ENCODE peak calls at places on chromosomes 16 and 17, in six cellular contexts. W is K562, V is H1, J is GM12878, B is HepG2, D is HCT116. N is an unnamed sample.

GRCh38 chr17:77280304-77280910 is 139.6 kb downstream of the SEC14L1 start:
- DNase-seq in B (no peak), J (no peak), D (peak), V (no peak), W (no peak), N (peak)

GRCh38 chr17:55734128-55734781 is 11.6 kb upstream of the TMEM100 start:
- DNase-seq in V (no peak), B (no peak), W (peak), J (no peak), D (no peak), N (peak)

GRCh38 chr17:21425321-21425720 is 49.2 kb downstream of the KCNJ12 start:
- DNase-seq in V (no peak), W (no peak), J (no peak), D (no peak), B (no peak), N (no peak)

GRCh38 chr17:7408863-7409262 is 1.2 kb downstream of the NLGN2 start:
- DNase-seq in B (no peak), D (no peak), W (no peak), J (no peak), V (no peak), N (no peak)

GRCh38 chr17:75238684-75239191 is 22.7 kb downstream of the GGA3 start:
- DNase-seq in W (peak), J (no peak), B (peak), D (peak), V (no peak), N (peak)

GRCh38 chr17:17519886-17520285 is 23.7 kb upstream of the RASD1 start:
- DNase-seq in J (no peak), V (no peak), W (no peak), B (no peak), D (no peak), N (no peak)

GRCh38 chr17:7112527-7113108 is 2.0 kb downstream of the ASGR2 start:
- DNase-seq in B (peak), V (no peak), J (no peak), W (no peak), D (no peak), N (no peak)

GRCh38 chr17:19386974-19387920 is at the start of gene MFAP4:
- DNase-seq in J (no peak), V (no peak), B (no peak), W (no peak), D (no peak), N (peak)

GRCh38 chr17:49741692-49742076 is 22.2 kb downstream of the FAM117A start:
- DNase-seq in V (no peak), W (no peak), B (no peak), J (no peak), D (no peak), N (no peak)

GRCh38 chr17:66964083-66964771 is at the start of gene CACNG4:
- DNase-seq in D (no peak), W (no peak), B (no peak), J (no peak), V (no peak), N (peak)

GRCh38 chr16:56749806-56750491 is 20.0 kb downstream of the NUP93 start:
- DNase-seq in D (no peak), V (no peak), J (no peak), B (no peak), W (no peak), N (no peak)

GRCh38 chr17:46978489-46979022 is 497 bp downstream of the RPRML start:
- DNase-seq in D (no peak), B (no peak), J (no peak), V (no peak), W (no peak), N (peak)

GRCh38 chr17:64780096-64781012 is 118.2 kb upstream of the SMURF2 start:
- DNase-seq in V (no peak), W (no peak), B (no peak), J (no peak), D (peak), N (peak)

GRCh38 chr17:76414334-76415295 is 30.2 kb downstream of the SPHK1 start:
- DNase-seq in V (no peak), D (no peak), J (no peak), B (no peak), W (peak), N (no peak)

GRCh38 chr17:12522743-12523181 is 142.9 kb upstream of the MYOCD start:
- DNase-seq in V (no peak), B (peak), D (no peak), J (no peak), W (no peak), N (no peak)

GRCh38 chr17:29059281-29059680 is 16.3 kb downstream of the PIPOX start:
- DNase-seq in J (no peak), W (no peak), D (no peak), V (no peak), B (peak), N (no peak)

GRCh38 chr17:58059141-58059540 is 24.1 kb upstream of the DYNLL2 start:
- DNase-seq in V (no peak), W (no peak), D (no peak), B (no peak), J (no peak), N (no peak)

GRCh38 chr16:2324296-2324859 is 16.1 kb downstream of the ABCA3 start:
- DNase-seq in V (no peak), B (no peak), J (no peak), D (no peak), W (no peak), N (no peak)

GRCh38 chr17:34313164-34313563 is 6.1 kb upstream of the CCL8 start:
- DNase-seq in W (no peak), D (no peak), J (no peak), B (no peak), V (no peak), N (no peak)

GRCh38 chr16:61233718-61234117 is 802.5 kb downstream of the CDH8 start:
- DNase-seq in B (no peak), D (no peak), W (no peak), V (no peak), J (no peak), N (no peak)

GRCh38 chr17:7001562-7001961 is 5.7 kb downstream of the ALOX12 start:
- DNase-seq in B (no peak), W (peak), V (no peak), D (no peak), J (no peak), N (peak)

GRCh38 chr16:12609937-12610699 is 193.6 kb downstream of the CPPED1 start:
- DNase-seq in J (no peak), V (no peak), W (no peak), D (no peak), B (peak), N (no peak)

GRCh38 chr16:30570621-30571443 is 682 bp downstream of the ZNF688 start:
- DNase-seq in W (peak), V (no peak), B (no peak), D (no peak), J (no peak), N (peak)

GRCh38 chr16:27847030-27847550 is 216.4 kb downstream of the GSG1L start:
- DNase-seq in D (no peak), V (no peak), J (no peak), B (no peak), W (no peak), N (no peak)

GRCh38 chr17:66677201-66677981 is 157.5 kb upstream of the CACNG5 start:
- DNase-seq in J (no peak), W (no peak), V (no peak), B (no peak), D (no peak), N (no peak)

GRCh38 chr17:30337393-30337999 is 3.6 kb upstream of the TMIGD1 start:
- DNase-seq in J (no peak), V (no peak), D (no peak), W (no peak), B (peak), N (no peak)

GRCh38 chr17:77319211-77320031 is 178.7 kb downstream of the SEC14L1 start:
- DNase-seq in D (peak), J (no peak), V (no peak), W (peak), B (no peak), N (peak)

GRCh38 chr16:10305912-10306311 is 79.9 kb upstream of the ATF7IP2 start:
- DNase-seq in D (no peak), B (no peak), V (no peak), J (no peak), W (no peak), N (no peak)

GRCh38 chr16:10309271-10309932 is 76.5 kb upstream of the ATF7IP2 start:
- DNase-seq in D (no peak), B (no peak), J (no peak), V (no peak), W (no peak), N (no peak)

GRCh38 chr16:10312784-10313724 is 72.8 kb upstream of the ATF7IP2 start:
- DNase-seq in D (no peak), V (no peak), B (peak), W (no peak), J (peak), N (no peak)

GRCh38 chr16:10312023-10312422 is 73.8 kb upstream of the ATF7IP2 start:
- DNase-seq in W (no peak), V (no peak), J (no peak), D (no peak), B (no peak), N (no peak)

DNA sequence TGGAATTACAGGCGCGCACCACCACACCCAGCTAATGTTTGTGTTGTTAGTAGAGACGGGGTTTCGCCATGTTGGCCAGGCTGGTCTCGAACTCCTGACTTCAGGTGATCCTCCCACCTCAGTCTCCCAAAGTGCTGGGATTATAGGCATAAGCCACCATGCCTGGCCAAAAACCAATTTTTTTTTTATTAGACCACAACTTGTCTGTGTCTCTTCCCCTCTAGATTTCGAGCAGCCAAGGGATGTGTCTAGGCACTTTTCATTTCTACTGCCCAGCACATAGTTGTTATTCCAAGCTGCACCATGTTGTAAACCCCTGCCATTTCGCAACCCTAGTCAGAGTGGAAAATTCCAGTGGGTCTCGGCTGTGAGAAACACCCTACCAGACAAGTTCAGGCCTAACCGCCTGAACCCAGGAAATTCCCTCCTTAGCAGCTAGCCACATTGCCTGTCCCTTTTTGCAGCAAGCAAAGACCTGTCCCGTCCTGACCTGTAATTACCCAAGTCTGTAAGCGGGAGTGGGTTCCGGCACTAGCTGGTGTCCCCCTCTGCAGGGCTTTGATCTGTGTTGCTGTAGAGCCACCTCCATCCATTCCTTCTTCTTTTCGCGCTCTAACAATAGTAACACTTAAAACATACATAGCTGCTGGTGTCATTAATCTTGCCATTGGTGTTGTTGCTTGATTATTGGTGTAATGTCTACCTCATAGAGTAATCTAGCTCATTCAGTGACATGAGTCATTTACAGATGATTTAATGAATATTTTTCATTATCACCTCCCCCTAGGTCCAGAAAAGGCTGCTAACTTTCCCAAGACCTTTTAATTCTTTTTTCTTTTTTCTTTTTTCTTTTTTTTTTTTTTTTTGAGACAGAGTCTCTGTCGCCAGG is 77.3 kb upstream of the ATF7IP2 start:
- DNase-seq in D (no peak), J (peak), B (peak), V (no peak), W (no peak), N (no peak)
- TF ChIP-seq ATF3 in D (no peak), J (no peak), B (no peak), V (no peak), W (no peak), N (no peak)

GRCh38 chr17:63137163-63137562 is 171.1 kb downstream of the TANC2 start:
- DNase-seq in V (no peak), B (no peak), W (no peak), J (no peak), D (no peak), N (no peak)

GRCh38 chr17:63139356-63139755 is 173.3 kb downstream of the TANC2 start:
- DNase-seq in B (no peak), W (no peak), V (no peak), D (no peak), J (no peak), N (no peak)

GRCh38 chr17:63136381-63137012 is 170.5 kb downstream of the TANC2 start:
- DNase-seq in W (no peak), D (no peak), B (no peak), V (no peak), J (no peak), N (no peak)

GRCh38 chr17:63140255-63140654 is 174.2 kb downstream of the TANC2 start:
- DNase-seq in D (no peak), V (no peak), J (peak), B (no peak), W (no peak), N (no peak)

DNA sequence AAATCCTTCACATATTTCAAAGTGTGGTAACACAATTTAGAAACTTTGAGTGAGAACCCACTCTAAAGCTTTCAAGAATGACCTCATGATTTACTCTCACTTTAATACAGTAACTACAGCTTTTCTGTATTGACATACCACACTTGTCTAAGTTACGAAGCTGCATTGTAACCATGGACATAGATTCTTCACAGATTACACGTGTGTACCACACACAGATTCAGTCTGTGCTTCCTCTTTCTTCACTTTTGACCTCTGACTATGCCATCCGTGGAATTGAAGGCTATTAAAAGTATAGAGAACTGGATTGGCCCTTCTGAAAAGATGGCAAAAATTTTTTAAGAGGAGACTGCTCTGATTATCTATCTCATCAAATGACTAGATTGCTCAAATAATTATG is 172.7 kb downstream of the TANC2 start:
- DNase-seq in W (no peak), B (no peak), J (no peak), V (no peak), D (no peak), N (no peak)
- TF ChIP-seq ATF3 in W (no peak), B (no peak), J (no peak), V (no peak), D (no peak), N (no peak)

DNA sequence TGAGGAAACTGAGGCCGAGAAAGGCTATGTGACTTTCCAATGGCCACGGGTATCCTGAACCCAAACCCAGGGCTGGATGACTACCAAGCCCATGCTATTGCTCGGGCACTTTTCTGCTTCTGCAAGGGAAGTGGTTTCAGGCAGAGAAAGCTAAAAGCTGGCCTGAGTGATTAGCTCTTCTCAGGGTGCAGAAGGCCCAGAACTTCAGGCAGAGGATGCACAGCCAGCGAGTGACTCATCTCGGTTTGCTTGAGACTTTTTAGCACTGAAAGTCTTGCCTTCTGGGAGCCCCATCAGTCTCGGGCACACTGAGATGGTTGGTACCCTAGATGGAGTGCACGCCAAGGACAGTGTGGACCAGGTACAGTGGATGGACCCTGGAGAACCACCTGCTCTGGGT is 129.5 kb upstream of the SDK2 start:
- DNase-seq in W (no peak), B (no peak), D (no peak), J (no peak), V (no peak), N (no peak)
- TF ChIP-seq ATF3 in W (no peak), B (no peak), D (no peak), J (no peak), V (no peak), N (no peak)

GRCh38 chr16:84768061-84768797 is 51.6 kb upstream of the CRISPLD2 start:
- DNase-seq in W (no peak), B (no peak), D (no peak), J (no peak), V (no peak), N (no peak)

GRCh38 chr16:84765606-84766580 is 53.9 kb upstream of the CRISPLD2 start:
- DNase-seq in B (no peak), V (no peak), J (no peak), D (no peak), W (no peak), N (no peak)

GRCh38 chr16:84766978-84767773 is 52.6 kb upstream of the CRISPLD2 start:
- DNase-seq in V (no peak), B (no peak), J (no peak), D (no peak), W (no peak), N (no peak)

GRCh38 chr16:84768798-84769177 is 51.0 kb upstream of the CRISPLD2 start:
- DNase-seq in B (no peak), W (no peak), V (no peak), D (no peak), J (no peak), N (no peak)

DNA sequence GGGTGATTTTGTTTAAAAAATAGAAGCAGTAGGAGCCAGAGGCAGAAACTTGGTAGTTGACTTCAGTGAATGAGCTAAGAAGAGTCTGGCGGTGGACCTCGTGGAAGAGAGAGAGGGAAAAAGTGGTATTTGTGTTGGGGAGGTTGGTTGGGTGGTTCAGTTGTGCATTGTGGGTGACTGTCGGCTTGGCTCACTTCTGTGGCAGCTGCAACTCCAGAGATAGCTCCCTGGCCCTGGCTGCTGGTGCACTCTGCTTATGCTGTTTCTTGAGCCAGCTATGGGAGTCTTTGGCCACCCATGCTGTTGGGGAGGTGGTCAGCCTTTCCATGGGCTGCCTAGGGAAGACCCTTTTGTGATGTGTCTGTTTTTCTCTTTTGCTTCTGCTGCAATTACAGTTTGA is 50.4 kb upstream of the CRISPLD2 start:
- DNase-seq in B (no peak), D (no peak), W (no peak), V (no peak), J (no peak), N (no peak)
- TF ChIP-seq ATF3 in B (no peak), D (no peak), W (no peak), V (no peak), J (no peak), N (no peak)

DNA sequence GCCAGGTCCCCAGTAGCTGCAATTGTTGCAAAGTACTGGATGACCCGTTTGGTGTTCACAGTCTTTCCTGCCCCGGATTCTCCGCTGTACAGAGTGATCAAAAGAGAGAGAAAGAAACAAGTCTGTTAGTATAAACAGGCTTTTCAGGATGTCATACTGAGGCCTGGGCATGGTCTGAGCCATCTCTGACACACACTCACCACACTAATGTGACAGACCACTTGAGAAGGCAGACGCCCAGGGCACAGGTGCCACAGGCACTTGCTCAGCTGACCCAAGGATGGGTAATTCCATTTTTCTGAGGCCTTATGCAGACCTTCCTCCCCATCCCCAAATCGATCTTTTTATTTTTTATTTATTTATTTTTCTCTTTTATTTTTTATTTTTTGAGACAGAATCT is 7.5 kb downstream of the MYH3 start:
- DNase-seq in D (no peak), W (no peak), V (no peak), B (no peak), J (no peak), N (no peak)
- TF ChIP-seq ATF3 in D (no peak), W (no peak), V (no peak), B (no peak), J (no peak), N (no peak)